ENCODE peak calls at places on chromosomes 16 and 17, in eight cellular contexts. One of them, this sample, is unnamed.
A peak's percentile ranks its signal among the peaks of the same experiment; 100 is the strongest.

GRCh38 chr17:73272906-73273218 is 11.2 kb upstream of the CPSF4L start:
- DNase-seq in IMR-90: no peak
- DNase-seq in CD4-positive, CD25-positive, alpha-beta regulatory T cell: no peak
- DNase-seq in uterus: no peak
- DNase-seq in right lobe of liver: no peak
- DNase-seq in naive thymus-derived CD4-positive, alpha-beta T cell: no peak
- DNase-seq in fibroblast of lung: no peak
- DNase-seq in upper lobe of right lung: no peak
- DNase-seq in this sample: no peak

GRCh38 chr17:77891602-77892001 is 66.9 kb upstream of the TNRC6C start:
- DNase-seq in fibroblast of lung: no peak
- DNase-seq in uterus: no peak
- DNase-seq in naive thymus-derived CD4-positive, alpha-beta T cell: no peak
- DNase-seq in IMR-90: no peak
- DNase-seq in right lobe of liver: no peak
- DNase-seq in CD4-positive, CD25-positive, alpha-beta regulatory T cell: no peak
- DNase-seq in upper lobe of right lung: peak; percentile 52
- DNase-seq in this sample: no peak

GRCh38 chr17:17022011-17022800 is 20.1 kb upstream of the MPRIP start:
- DNase-seq in IMR-90: no peak
- DNase-seq in naive thymus-derived CD4-positive, alpha-beta T cell: no peak
- DNase-seq in CD4-positive, CD25-positive, alpha-beta regulatory T cell: no peak
- DNase-seq in fibroblast of lung: no peak
- DNase-seq in right lobe of liver: no peak
- DNase-seq in uterus: no peak
- DNase-seq in upper lobe of right lung: peak; percentile 46
- DNase-seq in this sample: no peak

GRCh38 chr17:39928868-39929651 is 1.5 kb downstream of the LRRC3C start:
- DNase-seq in right lobe of liver: no peak
- DNase-seq in IMR-90: peak; percentile 96
- DNase-seq in naive thymus-derived CD4-positive, alpha-beta T cell: no peak
- DNase-seq in upper lobe of right lung: no peak
- DNase-seq in CD4-positive, CD25-positive, alpha-beta regulatory T cell: no peak
- DNase-seq in fibroblast of lung: peak; percentile 89
- DNase-seq in uterus: no peak
- DNase-seq in this sample: no peak

GRCh38 chr17:59387351-59388069 is 56.1 kb downstream of the YPEL2 start:
- DNase-seq in upper lobe of right lung: no peak
- DNase-seq in naive thymus-derived CD4-positive, alpha-beta T cell: no peak
- DNase-seq in CD4-positive, CD25-positive, alpha-beta regulatory T cell: no peak
- DNase-seq in fibroblast of lung: peak; percentile 19
- DNase-seq in uterus: no peak
- DNase-seq in right lobe of liver: no peak
- DNase-seq in IMR-90: no peak
- DNase-seq in this sample: no peak

GRCh38 chr16:76241735-76242134 is 35.5 kb upstream of the CNTNAP4 start:
- DNase-seq in naive thymus-derived CD4-positive, alpha-beta T cell: no peak
- DNase-seq in IMR-90: no peak
- DNase-seq in fibroblast of lung: no peak
- DNase-seq in right lobe of liver: no peak
- DNase-seq in CD4-positive, CD25-positive, alpha-beta regulatory T cell: no peak
- DNase-seq in uterus: no peak
- DNase-seq in upper lobe of right lung: no peak
- DNase-seq in this sample: no peak

GRCh38 chr16:74954763-74955162 is 30.2 kb downstream of the WDR59 start:
- DNase-seq in fibroblast of lung: no peak
- DNase-seq in CD4-positive, CD25-positive, alpha-beta regulatory T cell: no peak
- DNase-seq in right lobe of liver: no peak
- DNase-seq in naive thymus-derived CD4-positive, alpha-beta T cell: no peak
- DNase-seq in uterus: no peak
- DNase-seq in upper lobe of right lung: no peak
- DNase-seq in IMR-90: no peak
- DNase-seq in this sample: no peak

GRCh38 chr17:48100591-48101011 is 677 bp downstream of the CBX1 start:
- DNase-seq in fibroblast of lung: peak; percentile 66
- DNase-seq in right lobe of liver: peak; percentile 66
- DNase-seq in upper lobe of right lung: peak; percentile 76
- DNase-seq in IMR-90: peak; percentile 58
- DNase-seq in naive thymus-derived CD4-positive, alpha-beta T cell: no peak
- DNase-seq in uterus: peak; percentile 63
- DNase-seq in CD4-positive, CD25-positive, alpha-beta regulatory T cell: no peak
- DNase-seq in this sample: peak; percentile 78

GRCh38 chr17:58136669-58137279 is 11.4 kb upstream of the OR4D1 start:
- DNase-seq in right lobe of liver: no peak
- DNase-seq in naive thymus-derived CD4-positive, alpha-beta T cell: no peak
- DNase-seq in fibroblast of lung: no peak
- DNase-seq in upper lobe of right lung: no peak
- DNase-seq in IMR-90: no peak
- DNase-seq in CD4-positive, CD25-positive, alpha-beta regulatory T cell: no peak
- DNase-seq in uterus: no peak
- DNase-seq in this sample: peak; percentile 17

GRCh38 chr16:15032547-15033308 is 23.1 kb downstream of the NTAN1 start:
- DNase-seq in upper lobe of right lung: peak; percentile 33
- DNase-seq in naive thymus-derived CD4-positive, alpha-beta T cell: no peak
- DNase-seq in fibroblast of lung: peak; percentile 36
- DNase-seq in IMR-90: peak; percentile 31
- DNase-seq in CD4-positive, CD25-positive, alpha-beta regulatory T cell: no peak
- DNase-seq in right lobe of liver: no peak
- DNase-seq in uterus: no peak
- DNase-seq in this sample: no peak

GRCh38 chr17:81959362-81960129 is 1.4 kb downstream of the NOTUM start:
- DNase-seq in fibroblast of lung: peak; percentile 39
- DNase-seq in upper lobe of right lung: peak; percentile 88
- DNase-seq in IMR-90: peak; percentile 24
- DNase-seq in right lobe of liver: peak; percentile 85
- DNase-seq in CD4-positive, CD25-positive, alpha-beta regulatory T cell: peak; percentile 67
- DNase-seq in naive thymus-derived CD4-positive, alpha-beta T cell: peak; percentile 73
- DNase-seq in uterus: peak; percentile 67
- DNase-seq in this sample: peak; percentile 73

GRCh38 chr17:49456172-49456965 is 38.7 kb upstream of the NGFR start:
- DNase-seq in CD4-positive, CD25-positive, alpha-beta regulatory T cell: no peak
- DNase-seq in upper lobe of right lung: no peak
- DNase-seq in IMR-90: peak; percentile 89
- DNase-seq in right lobe of liver: no peak
- DNase-seq in naive thymus-derived CD4-positive, alpha-beta T cell: no peak
- DNase-seq in fibroblast of lung: peak; percentile 77
- DNase-seq in uterus: peak; percentile 52
- DNase-seq in this sample: no peak

GRCh38 chr17:17682293-17682736 is 1.1 kb downstream of the RAI1 start:
- DNase-seq in uterus: peak; percentile 65
- DNase-seq in right lobe of liver: no peak
- DNase-seq in CD4-positive, CD25-positive, alpha-beta regulatory T cell: peak; percentile 66
- DNase-seq in fibroblast of lung: no peak
- DNase-seq in IMR-90: no peak
- DNase-seq in upper lobe of right lung: peak; percentile 87
- DNase-seq in naive thymus-derived CD4-positive, alpha-beta T cell: peak; percentile 19
- DNase-seq in this sample: peak; percentile 49

GRCh38 chr16:11224894-11225676 is 30.9 kb downstream of the SOCS1 start:
- DNase-seq in CD4-positive, CD25-positive, alpha-beta regulatory T cell: peak; percentile 92
- DNase-seq in right lobe of liver: no peak
- DNase-seq in fibroblast of lung: no peak
- DNase-seq in uterus: peak; percentile 41
- DNase-seq in upper lobe of right lung: peak; percentile 68
- DNase-seq in naive thymus-derived CD4-positive, alpha-beta T cell: peak; percentile 76
- DNase-seq in IMR-90: peak; percentile 28
- DNase-seq in this sample: no peak

GRCh38 chr17:8916470-8916869 is 49.0 kb upstream of the PIK3R6 start:
- DNase-seq in naive thymus-derived CD4-positive, alpha-beta T cell: no peak
- DNase-seq in uterus: no peak
- DNase-seq in right lobe of liver: no peak
- DNase-seq in fibroblast of lung: peak; percentile 6
- DNase-seq in upper lobe of right lung: no peak
- DNase-seq in IMR-90: no peak
- DNase-seq in CD4-positive, CD25-positive, alpha-beta regulatory T cell: no peak
- DNase-seq in this sample: no peak
- H3K27ac ChIP-seq in naive thymus-derived CD4-positive, alpha-beta T cell: no peak overlapping the region
- H3K27ac ChIP-seq in uterus: no peak overlapping the region
- H3K27ac ChIP-seq in right lobe of liver: no peak overlapping the region
- H3K27ac ChIP-seq in fibroblast of lung: no peak overlapping the region
- H3K27ac ChIP-seq in upper lobe of right lung: peak overlapping the region; percentile 71
- H3K27ac ChIP-seq in IMR-90: no peak overlapping the region
- H3K27ac ChIP-seq in CD4-positive, CD25-positive, alpha-beta regulatory T cell: no peak overlapping the region
- H3K27ac ChIP-seq in this sample: no peak overlapping the region

GRCh38 chr17:21171309-21171922 is 42.5 kb downstream of the TMEM11 start:
- DNase-seq in naive thymus-derived CD4-positive, alpha-beta T cell: no peak
- DNase-seq in upper lobe of right lung: no peak
- DNase-seq in right lobe of liver: no peak
- DNase-seq in IMR-90: no peak
- DNase-seq in uterus: no peak
- DNase-seq in CD4-positive, CD25-positive, alpha-beta regulatory T cell: no peak
- DNase-seq in fibroblast of lung: no peak
- DNase-seq in this sample: no peak
- H3K4me1 ChIP-seq in naive thymus-derived CD4-positive, alpha-beta T cell: no peaks in the 10 kb centered on the region
- H3K4me1 ChIP-seq in upper lobe of right lung: peaks cover 35% of the 10 kb centered on the region
- H3K4me1 ChIP-seq in right lobe of liver: peaks cover 5% of the 10 kb centered on the region
- H3K4me1 ChIP-seq in IMR-90: peaks cover 11% of the 10 kb centered on the region
- H3K4me1 ChIP-seq in uterus: no peaks in the 10 kb centered on the region
- H3K4me1 ChIP-seq in CD4-positive, CD25-positive, alpha-beta regulatory T cell: no peaks in the 10 kb centered on the region
- H3K4me1 ChIP-seq in fibroblast of lung: peaks cover 14% of the 10 kb centered on the region
- H3K4me1 ChIP-seq in this sample: peaks cover 13% of the 10 kb centered on the region

GRCh38 chr16:12729448-12729847 is 74.2 kb downstream of the CPPED1 start:
- DNase-seq in right lobe of liver: no peak
- DNase-seq in fibroblast of lung: peak; percentile 11
- DNase-seq in upper lobe of right lung: no peak
- DNase-seq in naive thymus-derived CD4-positive, alpha-beta T cell: no peak
- DNase-seq in IMR-90: peak; percentile 30
- DNase-seq in uterus: no peak
- DNase-seq in CD4-positive, CD25-positive, alpha-beta regulatory T cell: peak; percentile 53
- DNase-seq in this sample: no peak
- H3K9me3 ChIP-seq in right lobe of liver: peaks cover 10% of the 10 kb centered on the region
- H3K9me3 ChIP-seq in fibroblast of lung: no peaks in the 10 kb centered on the region
- H3K9me3 ChIP-seq in upper lobe of right lung: peaks cover 7% of the 10 kb centered on the region
- H3K9me3 ChIP-seq in naive thymus-derived CD4-positive, alpha-beta T cell: peaks cover 13% of the 10 kb centered on the region
- H3K9me3 ChIP-seq in IMR-90: peaks cover 2% of the 10 kb centered on the region
- H3K9me3 ChIP-seq in uterus: peaks cover 2% of the 10 kb centered on the region
- H3K9me3 ChIP-seq in CD4-positive, CD25-positive, alpha-beta regulatory T cell: peaks cover 14% of the 10 kb centered on the region
- H3K9me3 ChIP-seq in this sample: no peaks in the 10 kb centered on the region

GRCh38 chr17:4444782-4445473 is 11.2 kb downstream of the SPNS3 start:
- DNase-seq in CD4-positive, CD25-positive, alpha-beta regulatory T cell: no peak
- DNase-seq in IMR-90: no peak
- DNase-seq in naive thymus-derived CD4-positive, alpha-beta T cell: no peak
- DNase-seq in upper lobe of right lung: peak; percentile 81
- DNase-seq in uterus: no peak
- DNase-seq in fibroblast of lung: no peak
- DNase-seq in right lobe of liver: peak; percentile 74
- DNase-seq in this sample: no peak
- H3K27ac ChIP-seq in CD4-positive, CD25-positive, alpha-beta regulatory T cell: no peak overlapping the region
- H3K27ac ChIP-seq in IMR-90: no peak overlapping the region
- H3K27ac ChIP-seq in naive thymus-derived CD4-positive, alpha-beta T cell: no peak overlapping the region
- H3K27ac ChIP-seq in upper lobe of right lung: no peak overlapping the region
- H3K27ac ChIP-seq in uterus: no peak overlapping the region
- H3K27ac ChIP-seq in fibroblast of lung: no peak overlapping the region
- H3K27ac ChIP-seq in right lobe of liver: no peak overlapping the region
- H3K27ac ChIP-seq in this sample: no peak overlapping the region

DNA sequence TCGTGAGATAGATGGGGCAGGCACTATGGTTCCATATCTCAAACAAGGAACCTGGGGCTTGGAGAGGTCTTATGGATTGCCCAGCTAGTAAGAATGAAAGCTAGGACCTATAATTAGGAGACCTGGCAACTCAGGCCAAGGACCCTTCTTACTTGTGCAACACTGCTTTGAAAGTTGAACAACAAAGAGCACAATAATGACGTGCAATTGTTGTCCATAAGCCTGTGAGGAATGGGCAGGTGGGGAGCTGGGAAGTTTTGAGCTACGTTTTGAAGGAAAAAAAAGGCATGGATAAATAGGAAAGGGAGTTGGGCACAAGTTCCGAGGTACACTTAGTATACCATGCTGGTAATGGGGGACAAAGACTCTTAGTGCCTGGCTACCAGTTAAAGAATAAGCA is 104.3 kb downstream of the HS3ST3B1 start:
- DNase-seq in uterus: no peak
- DNase-seq in fibroblast of lung: no peak
- DNase-seq in CD4-positive, CD25-positive, alpha-beta regulatory T cell: no peak
- DNase-seq in naive thymus-derived CD4-positive, alpha-beta T cell: no peak
- DNase-seq in right lobe of liver: no peak
- DNase-seq in upper lobe of right lung: no peak
- DNase-seq in IMR-90: no peak
- DNase-seq in this sample: no peak
- H3K4me1 ChIP-seq in uterus: no peaks in the 10 kb centered on the region
- H3K4me1 ChIP-seq in fibroblast of lung: no peaks in the 10 kb centered on the region
- H3K4me1 ChIP-seq in CD4-positive, CD25-positive, alpha-beta regulatory T cell: peaks cover 14% of the 10 kb centered on the region
- H3K4me1 ChIP-seq in naive thymus-derived CD4-positive, alpha-beta T cell: peaks cover 14% of the 10 kb centered on the region
- H3K4me1 ChIP-seq in right lobe of liver: no peaks in the 10 kb centered on the region
- H3K4me1 ChIP-seq in upper lobe of right lung: no peaks in the 10 kb centered on the region
- H3K4me1 ChIP-seq in IMR-90: no peaks in the 10 kb centered on the region
- H3K4me1 ChIP-seq in this sample: no peaks in the 10 kb centered on the region

GRCh38 chr16:35557731-35558130 is 2098.3 kb downstream of the TP53TG3F start:
- DNase-seq in fibroblast of lung: no peak
- DNase-seq in naive thymus-derived CD4-positive, alpha-beta T cell: no peak
- DNase-seq in upper lobe of right lung: no peak
- DNase-seq in IMR-90: no peak
- DNase-seq in CD4-positive, CD25-positive, alpha-beta regulatory T cell: no peak
- DNase-seq in right lobe of liver: no peak
- DNase-seq in uterus: no peak
- DNase-seq in this sample: no peak
- H3K9me3 ChIP-seq in fibroblast of lung: no peaks in the 10 kb centered on the region
- H3K9me3 ChIP-seq in naive thymus-derived CD4-positive, alpha-beta T cell: peaks cover 18% of the 10 kb centered on the region
- H3K9me3 ChIP-seq in upper lobe of right lung: no peaks in the 10 kb centered on the region
- H3K9me3 ChIP-seq in IMR-90: peaks cover 11% of the 10 kb centered on the region
- H3K9me3 ChIP-seq in CD4-positive, CD25-positive, alpha-beta regulatory T cell: no peaks in the 10 kb centered on the region
- H3K9me3 ChIP-seq in right lobe of liver: no peaks in the 10 kb centered on the region
- H3K9me3 ChIP-seq in uterus: no peaks in the 10 kb centered on the region
- H3K9me3 ChIP-seq in this sample: no peaks in the 10 kb centered on the region

This sample was measured in thyroid gland.